ENCODE peak calls at places on chromosomes 3 and 15, in seven cellular contexts. J, V, W, U, Y, P and M are unnamed samples.

GRCh38 chr3:152508705-152509104 is 240.0 kb downstream of the MBNL1 start:
- DNase-seq in P (no peak), U (no peak), W (no peak), Y (no peak), J (peak; percentile 8), V (no peak), M (no peak)

GRCh38 chr15:78067328-78068241 is 9.9 kb downstream of the TBC1D2B start:
- DNase-seq in Y (no peak), J (no peak), V (no peak), P (peak; percentile 51), U (no peak), W (no peak), M (no peak)

GRCh38 chr3:78140866-78141658 is 1101.2 kb downstream of the ROBO2 start:
- DNase-seq in P (no peak), Y (no peak), J (no peak), W (no peak), U (no peak), V (no peak), M (no peak)

GRCh38 chr3:11653298-11654055 is 9.8 kb upstream of the VGLL4 start:
- DNase-seq in U (peak; percentile 40), W (no peak), P (no peak), Y (no peak), V (no peak), J (no peak), M (no peak)

GRCh38 chr3:83941990-83942710 is 1016.6 kb upstream of the CADM2 start:
- DNase-seq in P (peak; percentile 3), J (no peak), U (no peak), V (no peak), W (no peak), Y (no peak), M (peak; percentile 51)

GRCh38 chr3:190558796-190559195 is 44.9 kb downstream of the IL1RAP start:
- DNase-seq in P (no peak), U (no peak), Y (no peak), V (no peak), J (no peak), W (no peak), M (no peak)

GRCh38 chr15:96107922-96108321 is 222.6 kb upstream of the NR2F2 start:
- DNase-seq in V (no peak), J (no peak), U (no peak), Y (no peak), P (no peak), W (no peak), M (no peak)

GRCh38 chr3:127476936-127477335 is 113.6 kb downstream of the TPRA1 start:
- DNase-seq in U (no peak), V (no peak), Y (no peak), J (no peak), P (no peak), W (no peak), M (no peak)

GRCh38 chr3:189598530-189598929 is 32.7 kb upstream of the TP63 start:
- DNase-seq in J (no peak), P (no peak), V (no peak), Y (no peak), U (no peak), W (no peak), M (no peak)

GRCh38 chr15:45729146-45729545 is 94.3 kb downstream of the SQOR start:
- DNase-seq in V (no peak), J (no peak), U (no peak), P (no peak), Y (no peak), W (no peak), M (no peak)

GRCh38 chr3:33124638-33125037 is 10.8 kb downstream of the CRTAP start:
- DNase-seq in J (no peak), U (no peak), Y (no peak), P (no peak), V (no peak), W (no peak), M (no peak)

GRCh38 chr15:56820333-56820732 is 87.0 kb upstream of the ZNF280D start:
- DNase-seq in V (no peak), J (no peak), W (no peak), Y (no peak), P (no peak), U (no peak), M (no peak)

GRCh38 chr3:19888428-19889152 is 45.4 kb downstream of the EFHB start:
- DNase-seq in Y (no peak), P (no peak), U (no peak), V (no peak), J (no peak), W (no peak), M (no peak)

GRCh38 chr3:48240711-48241491 is at the start of gene ZNF589:
- DNase-seq in J (peak; percentile 90), V (peak; percentile 90), P (peak; percentile 92), W (peak; percentile 56), Y (peak; percentile 81), U (peak; percentile 96), M (peak; percentile 90)

GRCh38 chr3:118882353-118882947 is 152.2 kb downstream of the IGSF11 start:
- DNase-seq in V (peak; percentile 34), J (peak; percentile 58), W (no peak), U (peak; percentile 79), Y (peak; percentile 19), P (peak; percentile 42), M (peak; percentile 6)

GRCh38 chr15:94070341-94071275 is 160.8 kb upstream of the MCTP2 start:
- DNase-seq in J (no peak), W (no peak), V (no peak), Y (no peak), U (peak; percentile 13), P (peak; percentile 92), M (no peak)